ENCODE peak calls at places on chromosomes 4 and X, in nine cellular contexts. R is BE2C, Z is OCI-LY7, M is esophagus squamous epithelium, W is A549, A is fibroblast of pulmonary artery, O is choroid plexus epithelial cell, P is HepG2, X is GM23338. G is an unnamed sample.

GRCh38 chr4:183540498-183540953 is 35.7 kb downstream of the ING2 start:
- DNase-seq in R (no peak), Z (no peak), M (no peak), W (no peak), A (no peak), O (peak; percentile 31), P (no peak), X (peak; percentile 17), G (peak; percentile 46)

GRCh38 chr4:127598656-127599055 is 34.1 kb upstream of the INTU start:
- DNase-seq in R (no peak), Z (no peak), M (no peak), W (no peak), A (no peak), O (no peak), P (peak; percentile 5), X (no peak), G (no peak)

GRCh38 chr4:162016991-162017390 is 146.8 kb downstream of the FSTL5 start:
- DNase-seq in R (no peak), Z (no peak), M (no peak), W (no peak), A (no peak), O (no peak), P (no peak), X (no peak), G (no peak)

GRCh38 chr4:88033309-88033708 is 25.9 kb downstream of the PKD2 start:
- DNase-seq in R (peak; percentile 49), Z (peak; percentile 65), M (no peak), W (peak; percentile 68), A (peak; percentile 80), O (peak; percentile 84), P (peak; percentile 71), X (peak; percentile 81), G (peak; percentile 66)

GRCh38 chr4:8913858-8914460 is 42.3 kb upstream of the HMX1 start:
- DNase-seq in R (no peak), Z (no peak), M (no peak), W (no peak), A (no peak), O (no peak), P (no peak), X (no peak), G (no peak)

GRCh38 chr4:75723802-75724065 is 643 bp upstream of the USO1 start:
- DNase-seq in R (no peak), Z (no peak), M (no peak), W (no peak), A (no peak), O (no peak), P (no peak), X (no peak), G (no peak)

GRCh38 chr4:70778888-70779422 is 57.2 kb downstream of the RUFY3 start:
- DNase-seq in R (no peak), Z (no peak), M (no peak), W (no peak), A (peak; percentile 55), O (peak; percentile 90), P (no peak), X (no peak), G (peak; percentile 22)

GRCh38 chrX:72048515-72049455 is 82.9 kb downstream of the RTL5 start:
- DNase-seq in R (peak; percentile 56), Z (no peak), M (no peak), W (peak; percentile 21), A (no peak), O (no peak), P (no peak), X (peak; percentile 23), G (no peak)

GRCh38 chrX:8663325-8663724 is 68.6 kb downstream of the ANOS1 start:
- DNase-seq in R (no peak), Z (no peak), M (no peak), W (no peak), A (peak; percentile 23), O (no peak), P (no peak), X (no peak), G (peak; percentile 18)

GRCh38 chrX:150849486-150849885 is 49.0 kb downstream of the CD99L2 start:
- DNase-seq in R (no peak), Z (no peak), M (no peak), W (no peak), A (no peak), O (no peak), P (no peak), X (no peak), G (peak; percentile 42)

GRCh38 chr4:146029147-146029546 is 90.5 kb upstream of the ZNF827 start:
- DNase-seq in R (no peak), Z (peak; percentile 25), M (no peak), W (no peak), A (no peak), O (peak; percentile 21), P (no peak), X (no peak), G (peak; percentile 11)

GRCh38 chr4:153643406-153644016 is 40.6 kb upstream of the TLR2 start:
- DNase-seq in R (no peak), Z (peak; percentile 92), M (no peak), W (peak; percentile 60), A (peak; percentile 54), O (peak; percentile 75), P (peak; percentile 66), X (peak; percentile 47), G (peak; percentile 71)

GRCh38 chr4:65223601-65224000 is 446.7 kb downstream of the EPHA5 start:
- DNase-seq in R (no peak), Z (no peak), M (no peak), W (no peak), A (no peak), O (no peak), P (no peak), X (no peak), G (no peak)

DNA sequence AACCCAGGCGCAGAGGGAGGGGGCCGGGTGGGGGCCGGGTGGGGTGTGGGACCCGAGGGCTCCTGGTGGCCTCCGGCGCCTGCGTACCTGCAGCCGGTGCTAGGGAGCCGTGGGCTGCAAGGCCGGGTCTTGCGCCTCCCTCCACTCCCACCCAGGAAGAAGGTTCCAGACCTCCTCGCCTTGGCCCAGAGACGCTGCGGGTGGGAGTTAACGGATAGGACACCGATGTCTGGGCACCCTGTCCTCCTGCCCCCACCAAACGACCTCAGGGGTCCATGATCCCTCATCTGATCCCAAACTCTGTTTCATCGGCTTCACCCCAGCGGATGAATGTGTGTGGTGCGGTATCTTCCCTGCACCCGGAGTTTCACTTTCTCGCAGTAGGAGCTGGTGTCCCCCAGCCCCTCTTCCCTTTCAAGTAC is 927 bp downstream of the MSX1 start:
- DNase-seq in R (no peak), Z (no peak), M (no peak), W (no peak), A (peak; percentile 31), O (no peak), P (peak; percentile 24), X (no peak), G (no peak)
- TF ChIP-seq CTCF in R (no peak), Z (no peak), M (no peak), W (no peak), A (no peak), O (no peak), P (no peak), X (no peak), G (no peak)

DNA sequence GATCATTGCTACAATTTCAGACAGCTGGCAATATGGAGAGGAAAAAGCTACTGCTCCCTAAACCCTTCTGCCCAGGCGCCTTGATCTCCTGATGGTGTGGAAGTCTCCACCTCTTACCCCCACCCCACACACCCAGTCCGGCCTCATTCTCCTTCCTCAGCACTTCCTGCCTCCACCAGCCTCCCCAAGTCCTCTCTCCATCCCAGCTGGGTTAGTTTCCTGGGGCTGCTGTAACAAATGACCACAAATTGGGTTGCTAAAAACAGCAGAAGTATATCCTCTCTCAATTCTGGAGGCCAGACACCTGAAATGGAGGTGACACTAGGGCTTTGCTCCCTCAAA is 1.1 kb upstream of the CCNQ start:
- DNase-seq in R (no peak), Z (peak; percentile 26), M (no peak), W (peak; percentile 13), A (peak; percentile 6), O (no peak), P (no peak), X (peak; percentile 14), G (no peak)
- H3K4me3 ChIP-seq in R (peak overlapping the region; percentile 67), Z (peak overlapping the region; percentile 81), M (peak overlapping the region; percentile 41), W (peak overlapping the region; percentile 82), A (peak overlapping the region; percentile 68), O (peak overlapping the region; percentile 72), P (peak overlapping the region; percentile 70), X (peak overlapping the region; percentile 60), G (peak overlapping the region; percentile 64)

GRCh38 chr4:139085141-139085540 is 69.6 kb downstream of the NOCT start:
- DNase-seq in R (no peak), Z (peak; percentile 26), M (no peak), W (peak; percentile 13), A (peak; percentile 42), O (peak; percentile 48), P (peak; percentile 11), X (no peak), G (peak; percentile 47)

GRCh38 chr4:139082750-139083532 is 67.4 kb downstream of the NOCT start:
- DNase-seq in R (peak; percentile 96), Z (peak; percentile 98), M (peak; percentile 73), W (peak; percentile 96), A (peak; percentile 97), O (peak; percentile 99), P (peak; percentile 98), X (peak; percentile 99), G (peak; percentile 95)

GRCh38 chr4:139078926-139079325 is 63.3 kb downstream of the NOCT start:
- DNase-seq in R (no peak), Z (no peak), M (no peak), W (no peak), A (no peak), O (no peak), P (no peak), X (no peak), G (no peak)

GRCh38 chr4:139084425-139085093 is 69.0 kb downstream of the NOCT start:
- DNase-seq in R (no peak), Z (no peak), M (no peak), W (no peak), A (peak; percentile 16), O (no peak), P (peak; percentile 2), X (no peak), G (no peak)

DNA sequence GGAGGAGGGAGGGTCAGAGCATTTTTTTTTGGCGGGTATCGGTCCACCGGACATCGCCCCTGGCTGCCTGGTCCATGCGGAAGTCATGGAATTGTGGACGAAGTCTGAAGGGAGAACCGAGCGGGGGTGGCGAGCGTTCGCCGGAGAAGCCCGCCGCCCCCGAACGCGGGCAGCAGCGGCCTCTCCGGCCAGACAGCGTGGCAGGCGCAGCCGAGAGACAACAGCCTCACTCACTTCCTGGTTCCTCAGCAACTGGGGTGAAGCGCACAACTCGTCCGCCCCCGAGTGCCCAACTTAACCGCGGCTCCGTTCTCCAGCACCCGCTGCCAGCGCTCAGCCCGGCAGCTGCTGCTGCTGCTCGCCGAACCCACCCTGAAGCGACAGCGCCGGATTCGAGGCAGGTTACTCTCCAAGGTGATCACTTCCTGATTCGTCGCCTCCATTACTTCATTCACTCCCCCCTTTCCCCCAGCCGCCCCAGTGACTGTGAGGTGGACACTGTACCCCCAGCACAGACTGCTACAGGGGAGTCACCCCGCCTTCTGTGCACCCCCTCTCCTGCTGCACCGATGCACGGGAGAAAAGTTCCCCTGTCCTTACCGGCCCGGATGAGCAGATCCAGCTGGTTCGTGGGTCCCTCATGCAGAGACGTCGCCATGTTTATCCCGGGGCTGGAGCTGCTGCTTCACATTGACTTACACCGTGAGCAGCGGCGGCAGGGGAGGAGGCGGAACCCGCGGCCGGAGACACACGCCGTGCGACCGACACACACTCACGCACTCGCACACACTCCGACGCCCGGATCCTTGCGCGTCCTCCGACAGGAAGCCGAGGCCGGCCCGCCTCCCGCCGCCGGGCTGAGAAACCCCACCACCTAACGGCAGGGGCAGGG is 68.2 kb downstream of the NOCT start:
- DNase-seq in R (peak; percentile 93), Z (peak; percentile 93), M (peak; percentile 64), W (peak; percentile 96), A (peak; percentile 92), O (peak; percentile 95), P (peak; percentile 89), X (peak; percentile 92), G (peak; percentile 69)
- TF ChIP-seq CTCF in R (peak; percentile 9), Z (peak; percentile 50), M (peak; percentile 20), W (no peak), A (no peak), O (peak; percentile 38), P (peak; percentile 49), X (peak; percentile 24), G (peak; percentile 27)

GRCh38 chr4:159267940-159268327 is 165.1 kb downstream of the RAPGEF2 start:
- DNase-seq in R (no peak), Z (no peak), M (no peak), W (no peak), A (peak; percentile 33), O (no peak), P (no peak), X (no peak), G (no peak)
- H3K4me3 ChIP-seq in R (peak overlapping the region; percentile 86), Z (no peak overlapping the region), M (no peak overlapping the region), W (no peak overlapping the region), A (peak overlapping the region; percentile 26), O (no peak overlapping the region), P (no peak overlapping the region), X (no peak overlapping the region), G (no peak overlapping the region)